ENCODE peak calls at places on chromosome 16, in five cellular contexts. W is A549, J is PC-9, Y is Peyer's patch, R is adrenal gland. H is an unnamed sample.

GRCh38 chr16:23835390-23836077 is at the start of gene PRKCB:
- DNase-seq in R (peak; percentile 37), Y (peak; percentile 96), J (no peak), W (peak; percentile 47), H (peak; percentile 42)

GRCh38 chr16:558298-559020 is 1.7 kb upstream of the PRR35 start:
- DNase-seq in J (peak; percentile 43), W (no peak), Y (no peak), R (no peak), H (no peak)

GRCh38 chr16:86901483-86901882 is 323.1 kb downstream of the FOXL1 start:
- DNase-seq in Y (no peak), R (peak; percentile 57), J (no peak), W (peak; percentile 51), H (no peak)

GRCh38 chr16:743794-744500 is 3.1 kb upstream of the CIAO3 start:
- DNase-seq in R (no peak), W (no peak), J (no peak), Y (no peak), H (no peak)

GRCh38 chr16:17945080-17945601 is 391.4 kb downstream of the NPIPA8 start:
- DNase-seq in Y (no peak), R (no peak), J (no peak), W (no peak), H (no peak)

GRCh38 chr16:1296688-1297412 is 12.6 kb upstream of the UBE2I start:
- DNase-seq in Y (peak; percentile 85), R (peak; percentile 91), J (peak; percentile 82), W (peak; percentile 80), H (peak; percentile 65)

GRCh38 chr16:89688395-89688794 is 1.9 kb downstream of the CDK10 start:
- DNase-seq in W (no peak), J (no peak), Y (no peak), R (no peak), H (no peak)

GRCh38 chr16:52785653-52786052 is 238.7 kb upstream of the TOX3 start:
- DNase-seq in R (no peak), Y (no peak), W (no peak), J (no peak), H (no peak)

GRCh38 chr16:56938664-56939513 is 6.9 kb downstream of the HERPUD1 start:
- DNase-seq in Y (peak; percentile 76), R (no peak), J (no peak), W (no peak), H (no peak)

GRCh38 chr16:21116148-21116693 is 34.4 kb downstream of the DNAH3 start:
- DNase-seq in W (no peak), R (no peak), Y (no peak), J (no peak), H (no peak)

GRCh38 chr16:20949660-20950059 is 49.1 kb downstream of the LYRM1 start:
- DNase-seq in Y (no peak), W (no peak), J (no peak), R (no peak), H (no peak)

GRCh38 chr16:87984868-87985267 is 33.6 kb downstream of the BANP start:
- DNase-seq in J (no peak), R (no peak), Y (no peak), W (no peak), H (no peak)

GRCh38 chr16:3076577-3076976 is 11.1 kb downstream of the IL32 start:
- DNase-seq in Y (no peak), R (no peak), W (no peak), J (no peak), H (no peak)

GRCh38 chr16:56357765-56358322 is 67.5 kb downstream of the AMFR start:
- DNase-seq in R (peak; percentile 16), W (no peak), J (no peak), Y (peak; percentile 42), H (peak; percentile 51)

GRCh38 chr16:3152273-3153076 is 17.6 kb downstream of the ZNF213 start:
- DNase-seq in W (peak; percentile 96), Y (peak; percentile 92), J (peak; percentile 94), R (peak; percentile 85), H (peak; percentile 93)

GRCh38 chr16:54444851-54445523 is 158.4 kb upstream of the IRX3 start:
- DNase-seq in W (no peak), R (no peak), J (no peak), Y (no peak), H (no peak)

GRCh38 chr16:12613131-12613991 is 190.3 kb downstream of the CPPED1 start:
- DNase-seq in Y (peak; percentile 75), J (peak; percentile 89), W (peak; percentile 94), R (peak; percentile 11), H (peak; percentile 89)

GRCh38 chr16:59880626-59881025 is 1146.5 kb upstream of the GOT2 start:
- DNase-seq in R (no peak), W (no peak), Y (no peak), J (no peak), H (no peak)

GRCh38 chr16:57349212-57350031 is 9.2 kb upstream of the CCL22 start:
- DNase-seq in J (no peak), Y (peak; percentile 77), W (no peak), R (no peak), H (no peak)

GRCh38 chr16:68751160-68751559 is 14.1 kb downstream of the CDH1 start:
- DNase-seq in J (no peak), Y (no peak), R (no peak), W (no peak), H (no peak)

GRCh38 chr16:19831678-19832077 is 53.0 kb downstream of the GPRC5B start:
- DNase-seq in W (peak; percentile 24), J (peak; percentile 41), R (peak; percentile 68), Y (no peak), H (no peak)

GRCh38 chr16:67284699-67285646 is 5.6 kb downstream of the PLEKHG4 start:
- DNase-seq in W (peak; percentile 44), R (peak; percentile 61), Y (peak; percentile 57), J (peak; percentile 93), H (no peak)

GRCh38 chr16:27446721-27447120 is 44.7 kb downstream of the IL21R start:
- DNase-seq in J (no peak), Y (peak; percentile 80), W (no peak), R (no peak), H (no peak)

GRCh38 chr16:30741461-30741914 is 6.7 kb upstream of the PHKG2 start:
- DNase-seq in W (peak; percentile 88), R (peak; percentile 79), Y (peak; percentile 76), J (peak; percentile 95), H (peak; percentile 63)

GRCh38 chr16:397135-397661 is at the start of gene NME4:
- DNase-seq in Y (no peak), R (peak; percentile 37), W (peak; percentile 37), J (no peak), H (peak; percentile 49)

GRCh38 chr16:626787-627457 is 3.9 kb upstream of the WFIKKN1 start:
- DNase-seq in W (peak; percentile 92), Y (no peak), J (peak; percentile 94), R (peak; percentile 95), H (no peak)

GRCh38 chr16:69194488-69194887 is 7.5 kb downstream of the SNTB2 start:
- DNase-seq in W (no peak), Y (no peak), J (no peak), R (no peak), H (no peak)

GRCh38 chr16:48536600-48537200 is 73.3 kb downstream of the N4BP1 start:
- DNase-seq in J (no peak), Y (peak; percentile 44), R (peak; percentile 15), W (no peak), H (no peak)

DNA sequence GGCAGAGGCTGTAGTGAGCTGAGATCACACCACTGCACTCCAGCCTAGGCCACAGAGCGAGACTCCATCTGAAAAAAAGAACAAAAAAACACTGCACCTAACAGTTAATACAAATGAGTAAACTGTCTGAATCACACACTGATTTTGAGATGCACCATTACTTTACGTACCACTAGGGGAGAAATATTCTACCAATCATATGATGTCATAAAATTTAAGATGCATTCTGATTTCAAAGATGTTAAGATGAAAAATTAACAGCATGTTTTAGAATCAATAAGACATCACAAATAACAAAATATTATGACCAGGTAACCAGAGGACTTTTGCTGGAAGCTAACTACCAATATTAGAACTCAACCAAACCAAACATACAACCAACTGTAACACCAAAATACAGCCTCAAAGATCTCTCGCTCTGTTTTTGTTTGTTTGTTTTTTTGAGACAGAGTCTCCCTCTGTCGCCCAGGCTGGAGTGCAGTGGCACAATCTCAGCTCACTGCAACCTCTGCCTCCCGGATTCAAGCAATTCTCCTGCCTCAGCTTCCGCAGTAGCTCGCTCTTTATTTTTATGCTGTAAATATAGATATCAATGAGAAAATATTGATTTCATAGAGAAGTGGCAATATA is 31.6 kb downstream of the GLG1 start:
- DNase-seq in J (no peak), R (no peak), W (no peak), Y (no peak), H (no peak)
- TF ChIP-seq CTCF in J (no peak), R (no peak), W (no peak), Y (no peak), H (no peak)

DNA sequence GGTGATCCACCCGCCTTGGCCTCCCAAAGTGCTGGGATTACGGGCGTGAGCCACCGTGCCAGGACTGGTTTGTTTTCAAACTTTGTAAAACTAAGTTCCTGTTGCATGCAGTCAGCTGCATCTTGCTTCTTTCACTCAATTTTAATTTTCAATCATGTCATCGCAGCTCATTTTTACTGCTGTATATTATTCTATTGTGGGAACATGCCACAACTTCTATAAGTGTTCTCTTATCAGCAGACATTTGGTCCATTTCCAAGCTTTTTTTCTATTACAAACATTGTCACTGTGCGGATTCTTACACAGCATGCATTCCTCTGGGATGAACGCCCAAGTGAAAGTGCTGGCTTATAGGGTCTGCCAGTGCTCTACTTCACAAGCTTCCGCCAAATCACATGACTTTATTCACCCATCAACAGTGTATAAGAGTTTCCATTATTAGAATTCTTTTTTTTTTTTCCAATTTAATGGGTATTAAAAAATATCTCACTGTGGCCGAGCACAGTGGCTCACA is 22.7 kb downstream of the GINS3 start:
- DNase-seq in Y (no peak), W (no peak), J (no peak), R (no peak), H (peak; percentile 9)
- H3K4me1 ChIP-seq in Y (no peaks in the 10 kb centered on the region), W (peaks cover 4% of the 10 kb centered on the region), J (peaks cover 48% of the 10 kb centered on the region), R (peaks cover under 1% of the 10 kb centered on the region), H (no peaks in the 10 kb centered on the region)

DNA sequence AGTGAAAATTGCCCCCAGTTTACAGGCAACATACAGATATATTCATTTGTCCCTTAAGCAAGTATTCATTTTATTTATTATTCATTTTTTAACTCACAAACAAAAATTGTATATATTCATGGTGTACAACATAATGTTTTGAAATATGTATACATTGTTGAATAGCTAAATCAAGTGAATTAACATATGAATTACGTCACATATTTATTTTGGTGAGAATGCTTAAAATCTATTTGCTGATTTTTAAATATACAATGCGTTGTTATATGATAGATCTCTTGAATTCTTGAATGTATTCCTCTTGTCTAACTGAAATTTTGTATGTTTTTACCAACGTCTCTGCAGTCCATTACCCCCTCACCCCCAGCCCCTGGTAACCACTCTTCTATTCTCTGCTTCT is 63.4 kb upstream of the CDH13 start:
- DNase-seq in J (no peak), Y (no peak), R (no peak), W (no peak), H (no peak)
- TF ChIP-seq CTCF in J (no peak), Y (no peak), R (no peak), W (no peak), H (no peak)

GRCh38 chr16:85168732-85169256 is 56.5 kb upstream of the CIBAR2 start:
- DNase-seq in W (no peak), R (peak; percentile 83), Y (peak; percentile 59), J (no peak), H (peak; percentile 51)

GRCh38 chr16:85167589-85168537 is 55.6 kb upstream of the CIBAR2 start:
- DNase-seq in J (no peak), R (no peak), W (peak; percentile 46), Y (no peak), H (no peak)

GRCh38 chr16:85171004-85171808 is 58.9 kb upstream of the CIBAR2 start:
- DNase-seq in J (no peak), W (no peak), R (no peak), Y (no peak), H (no peak)

GRCh38 chr16:85170066-85171003 is 58.1 kb upstream of the CIBAR2 start:
- DNase-seq in R (no peak), J (no peak), W (no peak), Y (no peak), H (no peak)

GRCh38 chr16:85169333-85170065 is 57.2 kb upstream of the CIBAR2 start:
- DNase-seq in R (peak; percentile 17), J (peak; percentile 26), W (no peak), Y (no peak), H (no peak)
- H3K4me1 ChIP-seq in R (peaks cover 48% of the 10 kb centered on the region), J (peaks cover 37% of the 10 kb centered on the region), W (peaks cover 51% of the 10 kb centered on the region), Y (peaks cover 10% of the 10 kb centered on the region), H (peaks cover 58% of the 10 kb centered on the region)